ENCODE peak calls at places on chromosome 5, in eight cellular contexts. One of them, this sample, is unnamed.

GRCh38 chr5:95958308-95959014 is 3.2 kb downstream of the ELL2 start:
- DNase-seq in stimulated activated CD4-positive, alpha-beta T cell treated with anti-CD3 and anti-CD28 coated beads, TNF-alpha, amount 100 ng/mL, for 1 hour: no peak
- DNase-seq in frontal cortex: no peak
- DNase-seq in fibroblast of the aortic adventitia: no peak
- DNase-seq in NCI-H2081: no peak
- DNase-seq in stimulated activated CD8-positive, alpha-beta memory T cell treated with anti-CD3 and anti-CD28 coated beads, Interleukin-2, amount 100 ng/mL, for 1 hour: no peak
- DNase-seq in OCI-LY7: no peak
- DNase-seq in activated CD8-positive, alpha-beta memory T cell treated with anti-CD3 and anti-CD28 coated beads, Interleukin-2, amount 50 U/mL, for 48 hours: no peak
- DNase-seq in this sample: no peak

GRCh38 chr5:113757508-113757907 is 244.0 kb downstream of the YTHDC2 start:
- DNase-seq in frontal cortex: no peak
- DNase-seq in NCI-H2081: no peak
- DNase-seq in OCI-LY7: no peak
- DNase-seq in stimulated activated CD4-positive, alpha-beta T cell treated with anti-CD3 and anti-CD28 coated beads, TNF-alpha, amount 100 ng/mL, for 1 hour: no peak
- DNase-seq in stimulated activated CD8-positive, alpha-beta memory T cell treated with anti-CD3 and anti-CD28 coated beads, Interleukin-2, amount 100 ng/mL, for 1 hour: no peak
- DNase-seq in activated CD8-positive, alpha-beta memory T cell treated with anti-CD3 and anti-CD28 coated beads, Interleukin-2, amount 50 U/mL, for 48 hours: no peak
- DNase-seq in fibroblast of the aortic adventitia: no peak
- DNase-seq in this sample: no peak

GRCh38 chr5:115052948-115053347 is 116.8 kb downstream of the TRIM36 start:
- DNase-seq in stimulated activated CD8-positive, alpha-beta memory T cell treated with anti-CD3 and anti-CD28 coated beads, Interleukin-2, amount 100 ng/mL, for 1 hour: no peak
- DNase-seq in fibroblast of the aortic adventitia: no peak
- DNase-seq in frontal cortex: no peak
- DNase-seq in stimulated activated CD4-positive, alpha-beta T cell treated with anti-CD3 and anti-CD28 coated beads, TNF-alpha, amount 100 ng/mL, for 1 hour: no peak
- DNase-seq in OCI-LY7: no peak
- DNase-seq in activated CD8-positive, alpha-beta memory T cell treated with anti-CD3 and anti-CD28 coated beads, Interleukin-2, amount 50 U/mL, for 48 hours: no peak
- DNase-seq in NCI-H2081: no peak
- DNase-seq in this sample: no peak

GRCh38 chr5:54619732-54620582 is 102.4 kb downstream of the SNX18 start:
- DNase-seq in OCI-LY7: no peak
- DNase-seq in activated CD8-positive, alpha-beta memory T cell treated with anti-CD3 and anti-CD28 coated beads, Interleukin-2, amount 50 U/mL, for 48 hours: no peak
- DNase-seq in fibroblast of the aortic adventitia: no peak
- DNase-seq in NCI-H2081: no peak
- DNase-seq in frontal cortex: no peak
- DNase-seq in stimulated activated CD8-positive, alpha-beta memory T cell treated with anti-CD3 and anti-CD28 coated beads, Interleukin-2, amount 100 ng/mL, for 1 hour: no peak
- DNase-seq in stimulated activated CD4-positive, alpha-beta T cell treated with anti-CD3 and anti-CD28 coated beads, TNF-alpha, amount 100 ng/mL, for 1 hour: no peak
- DNase-seq in this sample: no peak

GRCh38 chr5:122264610-122265009 is 47.4 kb upstream of the SNCAIP start:
- DNase-seq in fibroblast of the aortic adventitia: no peak
- DNase-seq in frontal cortex: no peak
- DNase-seq in OCI-LY7: no peak
- DNase-seq in NCI-H2081: no peak
- DNase-seq in stimulated activated CD8-positive, alpha-beta memory T cell treated with anti-CD3 and anti-CD28 coated beads, Interleukin-2, amount 100 ng/mL, for 1 hour: no peak
- DNase-seq in activated CD8-positive, alpha-beta memory T cell treated with anti-CD3 and anti-CD28 coated beads, Interleukin-2, amount 50 U/mL, for 48 hours: no peak
- DNase-seq in stimulated activated CD4-positive, alpha-beta T cell treated with anti-CD3 and anti-CD28 coated beads, TNF-alpha, amount 100 ng/mL, for 1 hour: no peak
- DNase-seq in this sample: peak

GRCh38 chr5:61311836-61312808 is 19.9 kb upstream of the ZSWIM6 start:
- DNase-seq in frontal cortex: no peak
- DNase-seq in activated CD8-positive, alpha-beta memory T cell treated with anti-CD3 and anti-CD28 coated beads, Interleukin-2, amount 50 U/mL, for 48 hours: no peak
- DNase-seq in fibroblast of the aortic adventitia: peak
- DNase-seq in stimulated activated CD8-positive, alpha-beta memory T cell treated with anti-CD3 and anti-CD28 coated beads, Interleukin-2, amount 100 ng/mL, for 1 hour: no peak
- DNase-seq in stimulated activated CD4-positive, alpha-beta T cell treated with anti-CD3 and anti-CD28 coated beads, TNF-alpha, amount 100 ng/mL, for 1 hour: no peak
- DNase-seq in OCI-LY7: no peak
- DNase-seq in NCI-H2081: no peak
- DNase-seq in this sample: peak

GRCh38 chr5:167573274-167574127 is 717.9 kb upstream of the WWC1 start:
- DNase-seq in activated CD8-positive, alpha-beta memory T cell treated with anti-CD3 and anti-CD28 coated beads, Interleukin-2, amount 50 U/mL, for 48 hours: no peak
- DNase-seq in OCI-LY7: no peak
- DNase-seq in stimulated activated CD4-positive, alpha-beta T cell treated with anti-CD3 and anti-CD28 coated beads, TNF-alpha, amount 100 ng/mL, for 1 hour: no peak
- DNase-seq in NCI-H2081: peak
- DNase-seq in stimulated activated CD8-positive, alpha-beta memory T cell treated with anti-CD3 and anti-CD28 coated beads, Interleukin-2, amount 100 ng/mL, for 1 hour: no peak
- DNase-seq in frontal cortex: no peak
- DNase-seq in fibroblast of the aortic adventitia: peak
- DNase-seq in this sample: no peak

GRCh38 chr5:154486427-154486866 is 8.4 kb upstream of the HAND1 start:
- DNase-seq in stimulated activated CD8-positive, alpha-beta memory T cell treated with anti-CD3 and anti-CD28 coated beads, Interleukin-2, amount 100 ng/mL, for 1 hour: no peak
- DNase-seq in NCI-H2081: peak
- DNase-seq in OCI-LY7: no peak
- DNase-seq in frontal cortex: no peak
- DNase-seq in fibroblast of the aortic adventitia: no peak
- DNase-seq in stimulated activated CD4-positive, alpha-beta T cell treated with anti-CD3 and anti-CD28 coated beads, TNF-alpha, amount 100 ng/mL, for 1 hour: no peak
- DNase-seq in activated CD8-positive, alpha-beta memory T cell treated with anti-CD3 and anti-CD28 coated beads, Interleukin-2, amount 50 U/mL, for 48 hours: peak
- DNase-seq in this sample: no peak

GRCh38 chr5:157345485-157345884 is 79.6 kb downstream of the CYFIP2 start:
- DNase-seq in stimulated activated CD4-positive, alpha-beta T cell treated with anti-CD3 and anti-CD28 coated beads, TNF-alpha, amount 100 ng/mL, for 1 hour: no peak
- DNase-seq in frontal cortex: no peak
- DNase-seq in activated CD8-positive, alpha-beta memory T cell treated with anti-CD3 and anti-CD28 coated beads, Interleukin-2, amount 50 U/mL, for 48 hours: no peak
- DNase-seq in fibroblast of the aortic adventitia: no peak
- DNase-seq in stimulated activated CD8-positive, alpha-beta memory T cell treated with anti-CD3 and anti-CD28 coated beads, Interleukin-2, amount 100 ng/mL, for 1 hour: no peak
- DNase-seq in NCI-H2081: no peak
- DNase-seq in OCI-LY7: no peak
- DNase-seq in this sample: no peak

GRCh38 chr5:161660806-161661205 is 24.7 kb upstream of the GABRA6 start:
- DNase-seq in frontal cortex: no peak
- DNase-seq in stimulated activated CD4-positive, alpha-beta T cell treated with anti-CD3 and anti-CD28 coated beads, TNF-alpha, amount 100 ng/mL, for 1 hour: no peak
- DNase-seq in fibroblast of the aortic adventitia: no peak
- DNase-seq in activated CD8-positive, alpha-beta memory T cell treated with anti-CD3 and anti-CD28 coated beads, Interleukin-2, amount 50 U/mL, for 48 hours: no peak
- DNase-seq in NCI-H2081: no peak
- DNase-seq in OCI-LY7: no peak
- DNase-seq in stimulated activated CD8-positive, alpha-beta memory T cell treated with anti-CD3 and anti-CD28 coated beads, Interleukin-2, amount 100 ng/mL, for 1 hour: no peak
- DNase-seq in this sample: no peak

GRCh38 chr5:131863700-131864099 is 66.9 kb upstream of the FNIP1 start:
- DNase-seq in stimulated activated CD4-positive, alpha-beta T cell treated with anti-CD3 and anti-CD28 coated beads, TNF-alpha, amount 100 ng/mL, for 1 hour: no peak
- DNase-seq in activated CD8-positive, alpha-beta memory T cell treated with anti-CD3 and anti-CD28 coated beads, Interleukin-2, amount 50 U/mL, for 48 hours: no peak
- DNase-seq in frontal cortex: no peak
- DNase-seq in stimulated activated CD8-positive, alpha-beta memory T cell treated with anti-CD3 and anti-CD28 coated beads, Interleukin-2, amount 100 ng/mL, for 1 hour: no peak
- DNase-seq in OCI-LY7: no peak
- DNase-seq in NCI-H2081: no peak
- DNase-seq in fibroblast of the aortic adventitia: no peak
- DNase-seq in this sample: no peak

GRCh38 chr5:138032572-138033274 is at the start of gene FAM13B:
- DNase-seq in frontal cortex: peak
- DNase-seq in activated CD8-positive, alpha-beta memory T cell treated with anti-CD3 and anti-CD28 coated beads, Interleukin-2, amount 50 U/mL, for 48 hours: peak
- DNase-seq in stimulated activated CD4-positive, alpha-beta T cell treated with anti-CD3 and anti-CD28 coated beads, TNF-alpha, amount 100 ng/mL, for 1 hour: peak
- DNase-seq in NCI-H2081: peak
- DNase-seq in OCI-LY7: peak
- DNase-seq in fibroblast of the aortic adventitia: peak
- DNase-seq in stimulated activated CD8-positive, alpha-beta memory T cell treated with anti-CD3 and anti-CD28 coated beads, Interleukin-2, amount 100 ng/mL, for 1 hour: peak
- DNase-seq in this sample: no peak

GRCh38 chr5:62689599-62690368 is 111.2 kb downstream of the LRRC70 start:
- DNase-seq in OCI-LY7: no peak
- DNase-seq in fibroblast of the aortic adventitia: peak
- DNase-seq in activated CD8-positive, alpha-beta memory T cell treated with anti-CD3 and anti-CD28 coated beads, Interleukin-2, amount 50 U/mL, for 48 hours: no peak
- DNase-seq in frontal cortex: no peak
- DNase-seq in stimulated activated CD4-positive, alpha-beta T cell treated with anti-CD3 and anti-CD28 coated beads, TNF-alpha, amount 100 ng/mL, for 1 hour: no peak
- DNase-seq in NCI-H2081: no peak
- DNase-seq in stimulated activated CD8-positive, alpha-beta memory T cell treated with anti-CD3 and anti-CD28 coated beads, Interleukin-2, amount 100 ng/mL, for 1 hour: no peak
- DNase-seq in this sample: no peak

GRCh38 chr5:54649041-54649504 is 131.5 kb downstream of the SNX18 start:
- DNase-seq in stimulated activated CD8-positive, alpha-beta memory T cell treated with anti-CD3 and anti-CD28 coated beads, Interleukin-2, amount 100 ng/mL, for 1 hour: no peak
- DNase-seq in fibroblast of the aortic adventitia: no peak
- DNase-seq in stimulated activated CD4-positive, alpha-beta T cell treated with anti-CD3 and anti-CD28 coated beads, TNF-alpha, amount 100 ng/mL, for 1 hour: no peak
- DNase-seq in frontal cortex: no peak
- DNase-seq in OCI-LY7: no peak
- DNase-seq in activated CD8-positive, alpha-beta memory T cell treated with anti-CD3 and anti-CD28 coated beads, Interleukin-2, amount 50 U/mL, for 48 hours: no peak
- DNase-seq in NCI-H2081: no peak
- DNase-seq in this sample: no peak

GRCh38 chr5:19605846-19606407 is 382.1 kb downstream of the CDH18 start:
- DNase-seq in stimulated activated CD4-positive, alpha-beta T cell treated with anti-CD3 and anti-CD28 coated beads, TNF-alpha, amount 100 ng/mL, for 1 hour: no peak
- DNase-seq in stimulated activated CD8-positive, alpha-beta memory T cell treated with anti-CD3 and anti-CD28 coated beads, Interleukin-2, amount 100 ng/mL, for 1 hour: no peak
- DNase-seq in NCI-H2081: no peak
- DNase-seq in OCI-LY7: no peak
- DNase-seq in fibroblast of the aortic adventitia: no peak
- DNase-seq in activated CD8-positive, alpha-beta memory T cell treated with anti-CD3 and anti-CD28 coated beads, Interleukin-2, amount 50 U/mL, for 48 hours: no peak
- DNase-seq in frontal cortex: no peak
- DNase-seq in this sample: no peak

GRCh38 chr5:123099514-123100151 is 10.6 kb downstream of the PRDM6 start:
- DNase-seq in frontal cortex: no peak
- DNase-seq in NCI-H2081: no peak
- DNase-seq in activated CD8-positive, alpha-beta memory T cell treated with anti-CD3 and anti-CD28 coated beads, Interleukin-2, amount 50 U/mL, for 48 hours: no peak
- DNase-seq in stimulated activated CD8-positive, alpha-beta memory T cell treated with anti-CD3 and anti-CD28 coated beads, Interleukin-2, amount 100 ng/mL, for 1 hour: no peak
- DNase-seq in fibroblast of the aortic adventitia: peak
- DNase-seq in OCI-LY7: no peak
- DNase-seq in stimulated activated CD4-positive, alpha-beta T cell treated with anti-CD3 and anti-CD28 coated beads, TNF-alpha, amount 100 ng/mL, for 1 hour: no peak
- DNase-seq in this sample: no peak

GRCh38 chr5:88480245-88480644 is 211.6 kb upstream of the TMEM161B start:
- DNase-seq in NCI-H2081: peak
- DNase-seq in stimulated activated CD4-positive, alpha-beta T cell treated with anti-CD3 and anti-CD28 coated beads, TNF-alpha, amount 100 ng/mL, for 1 hour: no peak
- DNase-seq in frontal cortex: peak
- DNase-seq in activated CD8-positive, alpha-beta memory T cell treated with anti-CD3 and anti-CD28 coated beads, Interleukin-2, amount 50 U/mL, for 48 hours: no peak
- DNase-seq in OCI-LY7: no peak
- DNase-seq in fibroblast of the aortic adventitia: no peak
- DNase-seq in stimulated activated CD8-positive, alpha-beta memory T cell treated with anti-CD3 and anti-CD28 coated beads, Interleukin-2, amount 100 ng/mL, for 1 hour: no peak
- DNase-seq in this sample: no peak

GRCh38 chr5:41435276-41435675 is 75.1 kb downstream of the PLCXD3 start:
- DNase-seq in frontal cortex: no peak
- DNase-seq in stimulated activated CD8-positive, alpha-beta memory T cell treated with anti-CD3 and anti-CD28 coated beads, Interleukin-2, amount 100 ng/mL, for 1 hour: no peak
- DNase-seq in NCI-H2081: no peak
- DNase-seq in fibroblast of the aortic adventitia: no peak
- DNase-seq in stimulated activated CD4-positive, alpha-beta T cell treated with anti-CD3 and anti-CD28 coated beads, TNF-alpha, amount 100 ng/mL, for 1 hour: no peak
- DNase-seq in activated CD8-positive, alpha-beta memory T cell treated with anti-CD3 and anti-CD28 coated beads, Interleukin-2, amount 50 U/mL, for 48 hours: no peak
- DNase-seq in OCI-LY7: no peak
- DNase-seq in this sample: no peak

GRCh38 chr5:127981498-127981897 is 102.1 kb upstream of the SLC12A2 start:
- DNase-seq in frontal cortex: no peak
- DNase-seq in stimulated activated CD8-positive, alpha-beta memory T cell treated with anti-CD3 and anti-CD28 coated beads, Interleukin-2, amount 100 ng/mL, for 1 hour: no peak
- DNase-seq in fibroblast of the aortic adventitia: no peak
- DNase-seq in NCI-H2081: no peak
- DNase-seq in activated CD8-positive, alpha-beta memory T cell treated with anti-CD3 and anti-CD28 coated beads, Interleukin-2, amount 50 U/mL, for 48 hours: no peak
- DNase-seq in stimulated activated CD4-positive, alpha-beta T cell treated with anti-CD3 and anti-CD28 coated beads, TNF-alpha, amount 100 ng/mL, for 1 hour: no peak
- DNase-seq in OCI-LY7: no peak
- DNase-seq in this sample: no peak

GRCh38 chr5:126965061-126965475 is 65.3 kb downstream of the MARCHF3 start:
- DNase-seq in stimulated activated CD8-positive, alpha-beta memory T cell treated with anti-CD3 and anti-CD28 coated beads, Interleukin-2, amount 100 ng/mL, for 1 hour: no peak
- DNase-seq in OCI-LY7: no peak
- DNase-seq in fibroblast of the aortic adventitia: peak
- DNase-seq in stimulated activated CD4-positive, alpha-beta T cell treated with anti-CD3 and anti-CD28 coated beads, TNF-alpha, amount 100 ng/mL, for 1 hour: no peak
- DNase-seq in activated CD8-positive, alpha-beta memory T cell treated with anti-CD3 and anti-CD28 coated beads, Interleukin-2, amount 50 U/mL, for 48 hours: no peak
- DNase-seq in NCI-H2081: no peak
- DNase-seq in frontal cortex: no peak
- DNase-seq in this sample: no peak

GRCh38 chr5:168651654-168652053 is 72.5 kb upstream of the PANK3 start:
- DNase-seq in stimulated activated CD8-positive, alpha-beta memory T cell treated with anti-CD3 and anti-CD28 coated beads, Interleukin-2, amount 100 ng/mL, for 1 hour: no peak
- DNase-seq in activated CD8-positive, alpha-beta memory T cell treated with anti-CD3 and anti-CD28 coated beads, Interleukin-2, amount 50 U/mL, for 48 hours: no peak
- DNase-seq in NCI-H2081: no peak
- DNase-seq in frontal cortex: no peak
- DNase-seq in stimulated activated CD4-positive, alpha-beta T cell treated with anti-CD3 and anti-CD28 coated beads, TNF-alpha, amount 100 ng/mL, for 1 hour: no peak
- DNase-seq in OCI-LY7: no peak
- DNase-seq in fibroblast of the aortic adventitia: peak
- DNase-seq in this sample: no peak

GRCh38 chr5:50727149-50727496 is 60.7 kb downstream of the PARP8 start:
- DNase-seq in frontal cortex: no peak
- DNase-seq in OCI-LY7: no peak
- DNase-seq in stimulated activated CD8-positive, alpha-beta memory T cell treated with anti-CD3 and anti-CD28 coated beads, Interleukin-2, amount 100 ng/mL, for 1 hour: no peak
- DNase-seq in NCI-H2081: no peak
- DNase-seq in stimulated activated CD4-positive, alpha-beta T cell treated with anti-CD3 and anti-CD28 coated beads, TNF-alpha, amount 100 ng/mL, for 1 hour: no peak
- DNase-seq in activated CD8-positive, alpha-beta memory T cell treated with anti-CD3 and anti-CD28 coated beads, Interleukin-2, amount 50 U/mL, for 48 hours: no peak
- DNase-seq in fibroblast of the aortic adventitia: peak
- DNase-seq in this sample: no peak

GRCh38 chr5:109496112-109496511 is 86.3 kb upstream of the PJA2 start:
- DNase-seq in activated CD8-positive, alpha-beta memory T cell treated with anti-CD3 and anti-CD28 coated beads, Interleukin-2, amount 50 U/mL, for 48 hours: no peak
- DNase-seq in stimulated activated CD4-positive, alpha-beta T cell treated with anti-CD3 and anti-CD28 coated beads, TNF-alpha, amount 100 ng/mL, for 1 hour: no peak
- DNase-seq in frontal cortex: no peak
- DNase-seq in NCI-H2081: no peak
- DNase-seq in OCI-LY7: no peak
- DNase-seq in fibroblast of the aortic adventitia: peak
- DNase-seq in stimulated activated CD8-positive, alpha-beta memory T cell treated with anti-CD3 and anti-CD28 coated beads, Interleukin-2, amount 100 ng/mL, for 1 hour: no peak
- DNase-seq in this sample: no peak

GRCh38 chr5:147750065-147750464 is 32.5 kb downstream of the JAKMIP2 start:
- DNase-seq in fibroblast of the aortic adventitia: no peak
- DNase-seq in stimulated activated CD8-positive, alpha-beta memory T cell treated with anti-CD3 and anti-CD28 coated beads, Interleukin-2, amount 100 ng/mL, for 1 hour: no peak
- DNase-seq in OCI-LY7: no peak
- DNase-seq in activated CD8-positive, alpha-beta memory T cell treated with anti-CD3 and anti-CD28 coated beads, Interleukin-2, amount 50 U/mL, for 48 hours: no peak
- DNase-seq in frontal cortex: no peak
- DNase-seq in stimulated activated CD4-positive, alpha-beta T cell treated with anti-CD3 and anti-CD28 coated beads, TNF-alpha, amount 100 ng/mL, for 1 hour: no peak
- DNase-seq in NCI-H2081: no peak
- DNase-seq in this sample: no peak

GRCh38 chr5:116883875-116884274 is 309.3 kb upstream of the SEMA6A start:
- DNase-seq in fibroblast of the aortic adventitia: no peak
- DNase-seq in frontal cortex: no peak
- DNase-seq in stimulated activated CD4-positive, alpha-beta T cell treated with anti-CD3 and anti-CD28 coated beads, TNF-alpha, amount 100 ng/mL, for 1 hour: no peak
- DNase-seq in activated CD8-positive, alpha-beta memory T cell treated with anti-CD3 and anti-CD28 coated beads, Interleukin-2, amount 50 U/mL, for 48 hours: no peak
- DNase-seq in NCI-H2081: no peak
- DNase-seq in OCI-LY7: no peak
- DNase-seq in stimulated activated CD8-positive, alpha-beta memory T cell treated with anti-CD3 and anti-CD28 coated beads, Interleukin-2, amount 100 ng/mL, for 1 hour: no peak
- DNase-seq in this sample: no peak

GRCh38 chr5:37448941-37449340 is 69.8 kb downstream of the WDR70 start:
- DNase-seq in NCI-H2081: no peak
- DNase-seq in stimulated activated CD4-positive, alpha-beta T cell treated with anti-CD3 and anti-CD28 coated beads, TNF-alpha, amount 100 ng/mL, for 1 hour: no peak
- DNase-seq in OCI-LY7: no peak
- DNase-seq in frontal cortex: no peak
- DNase-seq in stimulated activated CD8-positive, alpha-beta memory T cell treated with anti-CD3 and anti-CD28 coated beads, Interleukin-2, amount 100 ng/mL, for 1 hour: no peak
- DNase-seq in fibroblast of the aortic adventitia: peak
- DNase-seq in activated CD8-positive, alpha-beta memory T cell treated with anti-CD3 and anti-CD28 coated beads, Interleukin-2, amount 50 U/mL, for 48 hours: no peak
- DNase-seq in this sample: no peak

GRCh38 chr5:172491481-172491880 is 37.2 kb upstream of the SH3PXD2B start:
- DNase-seq in activated CD8-positive, alpha-beta memory T cell treated with anti-CD3 and anti-CD28 coated beads, Interleukin-2, amount 50 U/mL, for 48 hours: peak
- DNase-seq in frontal cortex: no peak
- DNase-seq in stimulated activated CD8-positive, alpha-beta memory T cell treated with anti-CD3 and anti-CD28 coated beads, Interleukin-2, amount 100 ng/mL, for 1 hour: no peak
- DNase-seq in NCI-H2081: no peak
- DNase-seq in OCI-LY7: peak
- DNase-seq in stimulated activated CD4-positive, alpha-beta T cell treated with anti-CD3 and anti-CD28 coated beads, TNF-alpha, amount 100 ng/mL, for 1 hour: no peak
- DNase-seq in fibroblast of the aortic adventitia: no peak
- DNase-seq in this sample: no peak

GRCh38 chr5:104800440-104801048 is 1238.0 kb upstream of the NUDT12 start:
- DNase-seq in fibroblast of the aortic adventitia: no peak
- DNase-seq in frontal cortex: no peak
- DNase-seq in OCI-LY7: no peak
- DNase-seq in stimulated activated CD8-positive, alpha-beta memory T cell treated with anti-CD3 and anti-CD28 coated beads, Interleukin-2, amount 100 ng/mL, for 1 hour: no peak
- DNase-seq in NCI-H2081: no peak
- DNase-seq in stimulated activated CD4-positive, alpha-beta T cell treated with anti-CD3 and anti-CD28 coated beads, TNF-alpha, amount 100 ng/mL, for 1 hour: no peak
- DNase-seq in activated CD8-positive, alpha-beta memory T cell treated with anti-CD3 and anti-CD28 coated beads, Interleukin-2, amount 50 U/mL, for 48 hours: no peak
- DNase-seq in this sample: no peak

GRCh38 chr5:38462972-38463633 is 93.3 kb downstream of the LIFR start:
- DNase-seq in NCI-H2081: no peak
- DNase-seq in fibroblast of the aortic adventitia: no peak
- DNase-seq in stimulated activated CD8-positive, alpha-beta memory T cell treated with anti-CD3 and anti-CD28 coated beads, Interleukin-2, amount 100 ng/mL, for 1 hour: no peak
- DNase-seq in OCI-LY7: no peak
- DNase-seq in activated CD8-positive, alpha-beta memory T cell treated with anti-CD3 and anti-CD28 coated beads, Interleukin-2, amount 50 U/mL, for 48 hours: no peak
- DNase-seq in stimulated activated CD4-positive, alpha-beta T cell treated with anti-CD3 and anti-CD28 coated beads, TNF-alpha, amount 100 ng/mL, for 1 hour: no peak
- DNase-seq in frontal cortex: no peak
- DNase-seq in this sample: no peak

GRCh38 chr5:34684281-34684979 is 28.3 kb downstream of the RAI14 start:
- DNase-seq in stimulated activated CD8-positive, alpha-beta memory T cell treated with anti-CD3 and anti-CD28 coated beads, Interleukin-2, amount 100 ng/mL, for 1 hour: no peak
- DNase-seq in activated CD8-positive, alpha-beta memory T cell treated with anti-CD3 and anti-CD28 coated beads, Interleukin-2, amount 50 U/mL, for 48 hours: no peak
- DNase-seq in fibroblast of the aortic adventitia: no peak
- DNase-seq in frontal cortex: no peak
- DNase-seq in OCI-LY7: no peak
- DNase-seq in stimulated activated CD4-positive, alpha-beta T cell treated with anti-CD3 and anti-CD28 coated beads, TNF-alpha, amount 100 ng/mL, for 1 hour: no peak
- DNase-seq in NCI-H2081: peak
- DNase-seq in this sample: peak

GRCh38 chr5:89534331-89534730 is 651.3 kb upstream of the MEF2C start:
- DNase-seq in stimulated activated CD8-positive, alpha-beta memory T cell treated with anti-CD3 and anti-CD28 coated beads, Interleukin-2, amount 100 ng/mL, for 1 hour: no peak
- DNase-seq in frontal cortex: no peak
- DNase-seq in stimulated activated CD4-positive, alpha-beta T cell treated with anti-CD3 and anti-CD28 coated beads, TNF-alpha, amount 100 ng/mL, for 1 hour: no peak
- DNase-seq in NCI-H2081: no peak
- DNase-seq in OCI-LY7: no peak
- DNase-seq in fibroblast of the aortic adventitia: peak
- DNase-seq in activated CD8-positive, alpha-beta memory T cell treated with anti-CD3 and anti-CD28 coated beads, Interleukin-2, amount 50 U/mL, for 48 hours: no peak
- DNase-seq in this sample: peak

GRCh38 chr5:135396459-135397055 is 2.5 kb downstream of the MACROH2A1 start:
- DNase-seq in NCI-H2081: no peak
- DNase-seq in frontal cortex: no peak
- DNase-seq in OCI-LY7: no peak
- DNase-seq in stimulated activated CD4-positive, alpha-beta T cell treated with anti-CD3 and anti-CD28 coated beads, TNF-alpha, amount 100 ng/mL, for 1 hour: no peak
- DNase-seq in stimulated activated CD8-positive, alpha-beta memory T cell treated with anti-CD3 and anti-CD28 coated beads, Interleukin-2, amount 100 ng/mL, for 1 hour: no peak
- DNase-seq in activated CD8-positive, alpha-beta memory T cell treated with anti-CD3 and anti-CD28 coated beads, Interleukin-2, amount 50 U/mL, for 48 hours: no peak
- DNase-seq in fibroblast of the aortic adventitia: no peak
- DNase-seq in this sample: no peak

This sample was measured in epithelial cell of proximal tubule.